ENCODE peak calls at places on chromosomes 3 and 15, in seven cellular contexts. M is BE2C; A is C1 segment of cervical spinal cord; F is PC-9; J is omental fat pad; V is activated T-cell treated with anti-CD3 and anti-CD28 coated beads, Interleukin-2, amount 50 U/mL, for 48 hours; H is cardiac fibroblast. D is an unnamed sample.

GRCh38 chr15:61038387-61038786 is 190.7 kb downstream of the RORA start:
- DNase-seq in M (peak), A (no peak), F (no peak), J (no peak), V (no peak), H (peak), D (peak)

GRCh38 chr3:184337315-184337714 is at the start of gene FAM131A:
- DNase-seq in M (no peak), A (peak), F (no peak), J (no peak), V (no peak), H (no peak), D (peak)

GRCh38 chr15:60906275-60906674 is 322.8 kb downstream of the RORA start:
- DNase-seq in M (no peak), A (no peak), F (no peak), J (no peak), V (no peak), H (no peak), D (no peak)

GRCh38 chr15:26082833-26083174 is 219.7 kb upstream of the ATP10A start:
- DNase-seq in M (peak), A (peak), F (no peak), J (no peak), V (no peak), H (peak), D (no peak)

GRCh38 chr3:131356006-131356405 is 25.6 kb upstream of the NUDT16 start:
- DNase-seq in M (no peak), A (no peak), F (no peak), J (no peak), V (no peak), H (no peak), D (no peak)

GRCh38 chr15:64717735-64718495 is 57.5 kb downstream of the RBPMS2 start:
- DNase-seq in M (no peak), A (no peak), F (no peak), J (no peak), V (no peak), H (no peak), D (no peak)

GRCh38 chr15:85453144-85453872 is 72.9 kb downstream of the AKAP13 start:
- DNase-seq in M (no peak), A (no peak), F (no peak), J (no peak), V (no peak), H (peak), D (no peak)

GRCh38 chr3:31848921-31849320 is 132.1 kb downstream of the OSBPL10 start:
- DNase-seq in M (no peak), A (no peak), F (no peak), J (no peak), V (no peak), H (no peak), D (no peak)

GRCh38 chr15:84891339-84891738 is 6.9 kb downstream of the SLC28A1 start:
- DNase-seq in M (no peak), A (no peak), F (no peak), J (no peak), V (no peak), H (no peak), D (no peak)

GRCh38 chr3:105780114-105780513 is 88.7 kb downstream of the CBLB start:
- DNase-seq in M (no peak), A (no peak), F (no peak), J (no peak), V (no peak), H (peak), D (no peak)

GRCh38 chr3:169627789-169628188 is 35.7 kb downstream of the MECOM start:
- DNase-seq in M (no peak), A (no peak), F (no peak), J (no peak), V (no peak), H (no peak), D (no peak)

GRCh38 chr15:41969851-41970431 is 2.4 kb downstream of the EHD4 start:
- DNase-seq in M (no peak), A (no peak), F (no peak), J (no peak), V (peak), H (no peak), D (no peak)

GRCh38 chr15:96144734-96145133 is 185.8 kb upstream of the NR2F2 start:
- DNase-seq in M (no peak), A (no peak), F (no peak), J (no peak), V (no peak), H (no peak), D (no peak)

GRCh38 chr3:63442918-63443317 is 164.8 kb downstream of the SYNPR start:
- DNase-seq in M (no peak), A (no peak), F (no peak), J (no peak), V (no peak), H (no peak), D (no peak)

GRCh38 chr3:135992072-135992471 is 26.5 kb downstream of the PPP2R3A start:
- DNase-seq in M (no peak), A (no peak), F (no peak), J (no peak), V (no peak), H (peak), D (no peak)

GRCh38 chr3:154718716-154719115 is 288.7 kb upstream of the GPR149 start:
- DNase-seq in M (no peak), A (no peak), F (no peak), J (no peak), V (no peak), H (no peak), D (no peak)

GRCh38 chr15:94075349-94075748 is 156.0 kb upstream of the MCTP2 start:
- DNase-seq in M (peak), A (no peak), F (no peak), J (no peak), V (no peak), H (no peak), D (peak)

GRCh38 chr15:86852741-86853140 is 773.1 kb downstream of the AGBL1 start:
- DNase-seq in M (no peak), A (no peak), F (no peak), J (no peak), V (no peak), H (peak), D (no peak)

GRCh38 chr3:179750720-179751328 is 98.0 kb downstream of the USP13 start:
- DNase-seq in M (peak), A (no peak), F (no peak), J (no peak), V (peak), H (peak), D (no peak)

GRCh38 chr3:40476478-40477470 is at the start of gene ZNF619:
- DNase-seq in M (peak), A (peak), F (peak), J (no peak), V (peak), H (peak), D (peak)

GRCh38 chr3:9340450-9341009 is 22.3 kb upstream of the THUMPD3 start:
- DNase-seq in M (no peak), A (no peak), F (peak), J (no peak), V (no peak), H (peak), D (no peak)

GRCh38 chr3:87317779-87318178 is 41.4 kb upstream of the POU1F1 start:
- DNase-seq in M (no peak), A (no peak), F (no peak), J (no peak), V (no peak), H (no peak), D (no peak)

GRCh38 chr3:171358891-171359218 is 101.3 kb downstream of the TNIK start:
- DNase-seq in M (no peak), A (no peak), F (no peak), J (no peak), V (no peak), H (no peak), D (no peak)

GRCh38 chr3:192336286-192336685 is 391.1 kb downstream of the FGF12 start:
- DNase-seq in M (no peak), A (no peak), F (no peak), J (no peak), V (no peak), H (no peak), D (no peak)

GRCh38 chr3:183252973-183253363 is at the start of gene B3GNT5:
- DNase-seq in M (no peak), A (no peak), F (peak), J (no peak), V (peak), H (peak), D (no peak)

GRCh38 chr15:86690566-86690965 is 610.9 kb downstream of the AGBL1 start:
- DNase-seq in M (no peak), A (no peak), F (no peak), J (no peak), V (no peak), H (no peak), D (no peak)

GRCh38 chr3:71060536-71060935 is 523.0 kb downstream of the FOXP1 start:
- DNase-seq in M (no peak), A (no peak), F (no peak), J (no peak), V (no peak), H (no peak), D (no peak)

GRCh38 chr3:8981700-8982099 is 18.4 kb upstream of the RAD18 start:
- DNase-seq in M (no peak), A (no peak), F (no peak), J (no peak), V (no peak), H (no peak), D (no peak)

GRCh38 chr3:159904455-159904854 is 84.2 kb upstream of the IL12A start:
- DNase-seq in M (no peak), A (no peak), F (no peak), J (no peak), V (no peak), H (no peak), D (no peak)

GRCh38 chr3:101252307-101252706 is 68.1 kb downstream of the IMPG2 start:
- DNase-seq in M (no peak), A (no peak), F (no peak), J (no peak), V (no peak), H (no peak), D (no peak)

GRCh38 chr15:40477703-40478269 is 7.0 kb downstream of the CHST14 start:
- DNase-seq in M (no peak), A (no peak), F (peak), J (no peak), V (no peak), H (no peak), D (no peak)

D was measured in tibial nerve.